ENCODE peak calls at places on chromosomes 7 and 10, in seven cellular contexts. One of them, this sample, is unnamed.

GRCh38 chr10:86945361-86946214 is 11.8 kb downstream of the MMRN2 start:
- DNase-seq in GM10248: no peak
- DNase-seq in MCF 10A: peak; percentile 78
- DNase-seq in BJ: no peak
- DNase-seq in CD8-positive, alpha-beta T cell: no peak
- DNase-seq in uterus: peak; percentile 61
- DNase-seq in body of pancreas: peak; percentile 46
- DNase-seq in this sample: no peak

GRCh38 chr7:73966941-73967831 is 60.8 kb upstream of the ELN start:
- DNase-seq in CD8-positive, alpha-beta T cell: no peak
- DNase-seq in BJ: no peak
- DNase-seq in GM10248: no peak
- DNase-seq in MCF 10A: no peak
- DNase-seq in uterus: no peak
- DNase-seq in body of pancreas: peak; percentile 1
- DNase-seq in this sample: no peak

GRCh38 chr7:106022193-106022821 is 59.2 kb downstream of the CDHR3 start:
- DNase-seq in BJ: no peak
- DNase-seq in body of pancreas: no peak
- DNase-seq in uterus: no peak
- DNase-seq in CD8-positive, alpha-beta T cell: peak; percentile 74
- DNase-seq in MCF 10A: no peak
- DNase-seq in GM10248: no peak
- DNase-seq in this sample: no peak

GRCh38 chr7:44636041-44636580 is 29.7 kb downstream of the OGDH start:
- DNase-seq in BJ: no peak
- DNase-seq in body of pancreas: no peak
- DNase-seq in GM10248: no peak
- DNase-seq in uterus: no peak
- DNase-seq in CD8-positive, alpha-beta T cell: no peak
- DNase-seq in MCF 10A: no peak
- DNase-seq in this sample: no peak

GRCh38 chr7:132511921-132512320 is 64.3 kb downstream of the PLXNA4 start:
- DNase-seq in BJ: no peak
- DNase-seq in GM10248: no peak
- DNase-seq in uterus: no peak
- DNase-seq in MCF 10A: no peak
- DNase-seq in body of pancreas: no peak
- DNase-seq in CD8-positive, alpha-beta T cell: no peak
- DNase-seq in this sample: no peak

GRCh38 chr10:43042503-43043341 is 34.1 kb upstream of the RET start:
- DNase-seq in uterus: no peak
- DNase-seq in MCF 10A: no peak
- DNase-seq in BJ: no peak
- DNase-seq in body of pancreas: peak; percentile 5
- DNase-seq in GM10248: no peak
- DNase-seq in CD8-positive, alpha-beta T cell: no peak
- DNase-seq in this sample: no peak

GRCh38 chr7:95376632-95377380 is 19.4 kb downstream of the PON3 start:
- DNase-seq in body of pancreas: no peak
- DNase-seq in BJ: no peak
- DNase-seq in CD8-positive, alpha-beta T cell: no peak
- DNase-seq in MCF 10A: no peak
- DNase-seq in uterus: no peak
- DNase-seq in GM10248: no peak
- DNase-seq in this sample: no peak

GRCh38 chr10:97891497-97892167 is 42.0 kb downstream of the GOLGA7B start:
- DNase-seq in body of pancreas: no peak
- DNase-seq in CD8-positive, alpha-beta T cell: no peak
- DNase-seq in uterus: no peak
- DNase-seq in GM10248: no peak
- DNase-seq in BJ: no peak
- DNase-seq in MCF 10A: no peak
- DNase-seq in this sample: no peak

GRCh38 chr10:101235766-101236165 is 6.5 kb upstream of the LBX1 start:
- DNase-seq in CD8-positive, alpha-beta T cell: no peak
- DNase-seq in BJ: no peak
- DNase-seq in uterus: no peak
- DNase-seq in MCF 10A: no peak
- DNase-seq in body of pancreas: no peak
- DNase-seq in GM10248: no peak
- DNase-seq in this sample: no peak

GRCh38 chr10:63692205-63692896 is 171.2 kb downstream of the REEP3 start:
- DNase-seq in BJ: no peak
- DNase-seq in MCF 10A: no peak
- DNase-seq in body of pancreas: no peak
- DNase-seq in uterus: no peak
- DNase-seq in CD8-positive, alpha-beta T cell: no peak
- DNase-seq in GM10248: no peak
- DNase-seq in this sample: no peak

GRCh38 chr10:77168861-77169260 is 468.7 kb downstream of the KCNMA1 start:
- DNase-seq in uterus: no peak
- DNase-seq in MCF 10A: peak; percentile 51
- DNase-seq in body of pancreas: no peak
- DNase-seq in GM10248: no peak
- DNase-seq in CD8-positive, alpha-beta T cell: no peak
- DNase-seq in BJ: no peak
- DNase-seq in this sample: no peak

GRCh38 chr10:126908729-126909526 is 3.7 kb downstream of the DOCK1 start:
- DNase-seq in body of pancreas: no peak
- DNase-seq in GM10248: no peak
- DNase-seq in CD8-positive, alpha-beta T cell: no peak
- DNase-seq in BJ: no peak
- DNase-seq in uterus: no peak
- DNase-seq in MCF 10A: no peak
- DNase-seq in this sample: no peak

GRCh38 chr7:155371331-155371883 is 73.7 kb downstream of the INSIG1 start:
- DNase-seq in BJ: no peak
- DNase-seq in uterus: no peak
- DNase-seq in MCF 10A: no peak
- DNase-seq in CD8-positive, alpha-beta T cell: no peak
- DNase-seq in GM10248: no peak
- DNase-seq in body of pancreas: no peak
- DNase-seq in this sample: no peak

GRCh38 chr10:79089579-79090110 is 20.9 kb downstream of the ZMIZ1 start:
- DNase-seq in body of pancreas: no peak
- DNase-seq in BJ: no peak
- DNase-seq in uterus: no peak
- DNase-seq in GM10248: no peak
- DNase-seq in CD8-positive, alpha-beta T cell: no peak
- DNase-seq in MCF 10A: no peak
- DNase-seq in this sample: no peak

GRCh38 chr7:137771679-137772078 is 75.1 kb downstream of the DGKI start:
- DNase-seq in body of pancreas: no peak
- DNase-seq in MCF 10A: peak; percentile 5
- DNase-seq in CD8-positive, alpha-beta T cell: no peak
- DNase-seq in uterus: no peak
- DNase-seq in BJ: peak; percentile 76
- DNase-seq in GM10248: no peak
- DNase-seq in this sample: no peak

GRCh38 chr10:8044331-8044907 is 10.1 kb upstream of the GATA3 start:
- DNase-seq in GM10248: no peak
- DNase-seq in uterus: no peak
- DNase-seq in body of pancreas: no peak
- DNase-seq in MCF 10A: no peak
- DNase-seq in CD8-positive, alpha-beta T cell: no peak
- DNase-seq in BJ: no peak
- DNase-seq in this sample: no peak

GRCh38 chr10:114694735-114695134 is 36.7 kb upstream of the ABLIM1 start:
- DNase-seq in uterus: no peak
- DNase-seq in GM10248: peak; percentile 40
- DNase-seq in CD8-positive, alpha-beta T cell: no peak
- DNase-seq in MCF 10A: peak; percentile 60
- DNase-seq in BJ: no peak
- DNase-seq in body of pancreas: peak; percentile 53
- DNase-seq in this sample: peak; percentile 44
- TF ChIP-seq CTCF in uterus: no peak
- TF ChIP-seq CTCF in GM10248: peak; percentile 51
- TF ChIP-seq CTCF in CD8-positive, alpha-beta T cell: peak; percentile 31
- TF ChIP-seq CTCF in MCF 10A: peak; percentile 38
- TF ChIP-seq CTCF in BJ: peak; percentile 24
- TF ChIP-seq CTCF in body of pancreas: peak; percentile 61
- TF ChIP-seq CTCF in this sample: peak; percentile 63

DNA sequence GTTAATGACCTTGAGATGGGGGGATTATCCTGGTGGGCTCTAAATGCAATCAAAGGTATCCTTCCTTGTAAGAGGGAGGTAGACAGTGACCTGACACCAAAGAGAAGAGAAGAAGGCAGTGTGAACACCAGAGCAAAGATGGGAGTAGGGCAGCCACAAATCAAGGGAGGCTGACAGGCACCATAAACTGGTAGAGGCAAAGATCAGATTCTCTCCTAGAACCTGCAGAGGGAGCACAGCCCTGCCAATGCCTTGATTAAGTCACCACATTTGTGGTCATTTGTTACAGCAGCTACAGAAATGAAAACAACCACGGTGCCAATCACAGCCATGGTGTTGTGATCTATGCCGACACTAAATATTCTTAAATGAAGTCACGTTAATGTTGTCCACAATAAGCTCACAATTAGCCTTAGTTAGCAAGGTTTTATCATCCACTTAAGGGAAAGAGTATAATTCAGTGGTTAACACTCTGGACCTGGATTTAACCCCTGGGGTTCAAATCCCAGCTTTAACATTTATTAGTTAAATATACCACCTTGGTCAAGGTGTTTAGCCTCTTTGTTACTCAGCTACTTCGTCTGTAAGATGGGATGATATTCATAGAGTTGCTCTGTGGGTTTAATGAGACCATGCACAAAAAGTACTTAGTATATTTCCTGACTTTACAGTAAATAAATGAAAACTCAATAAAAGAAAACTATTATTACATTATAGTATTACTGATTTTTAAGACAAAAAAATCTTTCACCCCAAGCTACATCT is 70.8 kb downstream of the SGMS1 start:
- DNase-seq in body of pancreas: peak; percentile 31
- DNase-seq in uterus: no peak
- DNase-seq in BJ: no peak
- DNase-seq in GM10248: no peak
- DNase-seq in MCF 10A: peak; percentile 66
- DNase-seq in CD8-positive, alpha-beta T cell: peak; percentile 24
- DNase-seq in this sample: no peak
- TF ChIP-seq CTCF in body of pancreas: peak; percentile 40
- TF ChIP-seq CTCF in uterus: no peak
- TF ChIP-seq CTCF in BJ: peak; percentile 45
- TF ChIP-seq CTCF in GM10248: no peak
- TF ChIP-seq CTCF in MCF 10A: peak; percentile 28
- TF ChIP-seq CTCF in CD8-positive, alpha-beta T cell: no peak
- TF ChIP-seq CTCF in this sample: peak; percentile 31

GRCh38 chr7:39413866-39414668 is 152.1 kb upstream of the YAE1 start:
- DNase-seq in MCF 10A: no peak
- DNase-seq in body of pancreas: peak; percentile 28
- DNase-seq in uterus: no peak
- DNase-seq in BJ: no peak
- DNase-seq in CD8-positive, alpha-beta T cell: peak; percentile 11
- DNase-seq in GM10248: peak; percentile 55
- DNase-seq in this sample: peak; percentile 63
- TF ChIP-seq CTCF in MCF 10A: no peak
- TF ChIP-seq CTCF in body of pancreas: no peak
- TF ChIP-seq CTCF in uterus: no peak
- TF ChIP-seq CTCF in BJ: no peak
- TF ChIP-seq CTCF in CD8-positive, alpha-beta T cell: no peak
- TF ChIP-seq CTCF in GM10248: peak; percentile 17
- TF ChIP-seq CTCF in this sample: peak; percentile 11

GRCh38 chr10:58746470-58747185 is 234.0 kb downstream of the BICC1 start:
- DNase-seq in MCF 10A: no peak
- DNase-seq in body of pancreas: no peak
- DNase-seq in CD8-positive, alpha-beta T cell: no peak
- DNase-seq in GM10248: no peak
- DNase-seq in uterus: no peak
- DNase-seq in BJ: no peak
- DNase-seq in this sample: no peak
- TF ChIP-seq CTCF in MCF 10A: no peak
- TF ChIP-seq CTCF in body of pancreas: no peak
- TF ChIP-seq CTCF in CD8-positive, alpha-beta T cell: no peak
- TF ChIP-seq CTCF in GM10248: no peak
- TF ChIP-seq CTCF in uterus: no peak
- TF ChIP-seq CTCF in BJ: no peak
- TF ChIP-seq CTCF in this sample: no peak

GRCh38 chr7:117873056-117873932 is at the start of gene CTTNBP2:
- DNase-seq in uterus: peak; percentile 62
- DNase-seq in MCF 10A: peak; percentile 48
- DNase-seq in CD8-positive, alpha-beta T cell: no peak
- DNase-seq in GM10248: peak; percentile 25
- DNase-seq in BJ: no peak
- DNase-seq in body of pancreas: peak; percentile 50
- DNase-seq in this sample: peak; percentile 25
- TF ChIP-seq CTCF in uterus: no peak
- TF ChIP-seq CTCF in MCF 10A: no peak
- TF ChIP-seq CTCF in CD8-positive, alpha-beta T cell: no peak
- TF ChIP-seq CTCF in GM10248: no peak
- TF ChIP-seq CTCF in BJ: no peak
- TF ChIP-seq CTCF in body of pancreas: peak; percentile 21
- TF ChIP-seq CTCF in this sample: no peak

GRCh38 chr10:123655763-123656162 is 10.4 kb upstream of the GPR26 start:
- DNase-seq in body of pancreas: no peak
- DNase-seq in CD8-positive, alpha-beta T cell: no peak
- DNase-seq in uterus: no peak
- DNase-seq in MCF 10A: no peak
- DNase-seq in BJ: no peak
- DNase-seq in GM10248: no peak
- DNase-seq in this sample: no peak
- TF ChIP-seq CTCF in body of pancreas: no peak
- TF ChIP-seq CTCF in CD8-positive, alpha-beta T cell: no peak
- TF ChIP-seq CTCF in uterus: no peak
- TF ChIP-seq CTCF in MCF 10A: no peak
- TF ChIP-seq CTCF in BJ: no peak
- TF ChIP-seq CTCF in GM10248: no peak
- TF ChIP-seq CTCF in this sample: no peak

DNA sequence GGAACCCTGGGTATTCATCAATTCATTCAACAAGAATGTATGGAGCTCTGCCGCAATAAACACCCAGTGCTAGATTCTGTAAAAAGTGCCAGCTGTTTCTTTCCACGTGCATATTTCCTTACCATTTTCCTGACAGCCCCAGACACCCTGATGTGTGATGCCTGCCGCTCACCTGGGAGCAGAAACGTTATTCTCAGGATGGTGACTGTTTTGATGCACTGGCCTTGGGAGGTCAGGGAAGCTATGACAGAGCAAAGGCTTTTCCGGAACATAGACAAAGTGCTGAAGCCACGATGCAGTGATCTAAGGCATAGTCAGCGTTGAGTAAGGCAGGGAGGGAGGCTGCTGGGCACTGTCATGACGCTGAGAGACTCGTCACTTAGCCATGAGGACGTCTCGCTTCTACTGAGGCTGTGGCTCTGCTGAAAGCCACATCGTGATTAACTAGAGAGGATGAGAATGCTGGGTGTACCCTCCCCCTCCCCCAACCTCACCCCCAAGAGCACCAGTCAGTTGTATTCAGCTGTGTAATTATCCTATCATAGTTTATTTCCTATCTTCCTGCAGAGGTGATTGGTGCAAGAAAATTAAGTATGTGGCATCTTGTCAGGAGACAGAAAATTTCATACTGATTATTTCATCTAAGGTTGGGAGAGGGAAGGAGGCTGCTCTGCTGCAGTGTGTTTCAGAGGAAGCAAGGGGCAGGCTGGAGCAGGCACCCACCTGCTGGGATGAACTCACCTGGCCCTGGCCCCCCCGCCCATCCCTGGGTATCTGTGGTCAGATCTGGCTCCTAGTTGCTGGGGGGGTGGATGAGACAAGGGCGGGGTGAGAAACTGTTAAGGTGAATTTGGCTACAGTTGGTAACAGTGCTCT is 48.8 kb upstream of the SMNDC1 start:
- DNase-seq in GM10248: no peak
- DNase-seq in uterus: no peak
- DNase-seq in MCF 10A: peak; percentile 63
- DNase-seq in body of pancreas: no peak
- DNase-seq in BJ: peak; percentile 71
- DNase-seq in CD8-positive, alpha-beta T cell: no peak
- DNase-seq in this sample: no peak
- TF ChIP-seq CTCF in GM10248: no peak
- TF ChIP-seq CTCF in uterus: no peak
- TF ChIP-seq CTCF in MCF 10A: no peak
- TF ChIP-seq CTCF in body of pancreas: no peak
- TF ChIP-seq CTCF in BJ: peak; percentile 42
- TF ChIP-seq CTCF in CD8-positive, alpha-beta T cell: no peak
- TF ChIP-seq CTCF in this sample: no peak

This sample was measured in GM13977.